ENCODE peak calls at places on chromosome 5, in four cellular contexts. One of them, this sample, is unnamed.

GRCh38 chr5:9351535-9351934 is 194.3 kb downstream of the SEMA5A start:
- DNase-seq in left lung: no peak
- DNase-seq in stomach: no peak
- DNase-seq in endothelial cell: no peak
- DNase-seq in this sample: no peak

GRCh38 chr5:179362355-179362754 is 17.1 kb upstream of the ADAMTS2 start:
- DNase-seq in left lung: no peak
- DNase-seq in stomach: no peak
- DNase-seq in endothelial cell: no peak
- DNase-seq in this sample: no peak

GRCh38 chr5:53403758-53404157 is 76.7 kb upstream of the FST start:
- DNase-seq in left lung: no peak
- DNase-seq in stomach: no peak
- DNase-seq in endothelial cell: no peak
- DNase-seq in this sample: no peak

GRCh38 chr5:113153512-113154097 is 177.0 kb downstream of the DCP2 start:
- DNase-seq in left lung: no peak
- DNase-seq in stomach: no peak
- DNase-seq in endothelial cell: no peak
- DNase-seq in this sample: no peak

GRCh38 chr5:75167345-75167744 is 69.3 kb downstream of the ANKRD31 start:
- DNase-seq in left lung: no peak
- DNase-seq in stomach: no peak
- DNase-seq in endothelial cell: no peak
- DNase-seq in this sample: no peak

GRCh38 chr5:156120777-156121176 is 206.2 kb upstream of the SGCD start:
- DNase-seq in left lung: no peak
- DNase-seq in stomach: no peak
- DNase-seq in endothelial cell: no peak
- DNase-seq in this sample: no peak

GRCh38 chr5:170011751-170012150 is 31.5 kb upstream of the INSYN2B start:
- DNase-seq in left lung: no peak
- DNase-seq in stomach: no peak
- DNase-seq in endothelial cell: no peak
- DNase-seq in this sample: no peak

GRCh38 chr5:150522504-150523464 is 14.9 kb downstream of the NDST1 start:
- DNase-seq in left lung: peak
- DNase-seq in stomach: no peak
- DNase-seq in endothelial cell: no peak
- DNase-seq in this sample: no peak

GRCh38 chr5:17796757-17797398 is 162.6 kb downstream of the TAF11L14 start:
- DNase-seq in left lung: no peak
- DNase-seq in stomach: no peak
- DNase-seq in endothelial cell: no peak
- DNase-seq in this sample: no peak

GRCh38 chr5:491119-491855 is 33.0 kb downstream of the SLC9A3 start:
- DNase-seq in left lung: no peak
- DNase-seq in stomach: no peak
- DNase-seq in endothelial cell: no peak
- DNase-seq in this sample: no peak

GRCh38 chr5:8254674-8255073 is 385.7 kb downstream of the MTRR start:
- DNase-seq in left lung: no peak
- DNase-seq in stomach: no peak
- DNase-seq in endothelial cell: no peak
- DNase-seq in this sample: no peak

GRCh38 chr5:76082790-76083554 is at the start of gene SV2C:
- DNase-seq in left lung: no peak
- DNase-seq in stomach: peak
- DNase-seq in endothelial cell: peak
- DNase-seq in this sample: no peak

This sample was measured in hypothalamus.